ENCODE peak calls at places on chromosomes 6 and 20, in seven cellular contexts. One of them, this sample, is unnamed.

GRCh38 chr20:9103955-9104354 is 35.1 kb downstream of the PLCB4 start:
- DNase-seq in GM12878: no peak
- DNase-seq in GM12891: no peak
- DNase-seq in HepG2: no peak
- DNase-seq in K562: no peak
- DNase-seq in H1: no peak
- DNase-seq in SK-N-SH: no peak
- DNase-seq in this sample: no peak

GRCh38 chr6:147311218-147311617 is 107.0 kb downstream of the STXBP5 start:
- DNase-seq in H1: no peak
- DNase-seq in K562: no peak
- DNase-seq in GM12891: no peak
- DNase-seq in GM12878: no peak
- DNase-seq in SK-N-SH: no peak
- DNase-seq in HepG2: no peak
- DNase-seq in this sample: no peak

GRCh38 chr6:56954389-56955170 is at the start of gene BEND6:
- DNase-seq in H1: peak
- DNase-seq in K562: peak
- DNase-seq in GM12891: peak
- DNase-seq in HepG2: peak
- DNase-seq in GM12878: no peak
- DNase-seq in SK-N-SH: peak
- DNase-seq in this sample: peak

GRCh38 chr20:8996817-8997512 is 71.9 kb upstream of the PLCB4 start:
- DNase-seq in SK-N-SH: no peak
- DNase-seq in HepG2: no peak
- DNase-seq in GM12891: no peak
- DNase-seq in GM12878: no peak
- DNase-seq in K562: no peak
- DNase-seq in H1: no peak
- DNase-seq in this sample: no peak

GRCh38 chr6:112983741-112984221 is 636.7 kb downstream of the RFPL4B start:
- DNase-seq in K562: no peak
- DNase-seq in GM12891: no peak
- DNase-seq in GM12878: no peak
- DNase-seq in HepG2: no peak
- DNase-seq in SK-N-SH: no peak
- DNase-seq in H1: no peak
- DNase-seq in this sample: no peak

GRCh38 chr20:62570897-62571666 is 71.2 kb upstream of the SLCO4A1 start:
- DNase-seq in K562: no peak
- DNase-seq in GM12878: no peak
- DNase-seq in H1: no peak
- DNase-seq in SK-N-SH: no peak
- DNase-seq in GM12891: no peak
- DNase-seq in HepG2: no peak
- DNase-seq in this sample: no peak

GRCh38 chr6:2196079-2196679 is 49.2 kb downstream of the GMDS start:
- DNase-seq in GM12878: peak
- DNase-seq in GM12891: no peak
- DNase-seq in K562: peak
- DNase-seq in H1: no peak
- DNase-seq in SK-N-SH: peak
- DNase-seq in HepG2: peak
- DNase-seq in this sample: no peak

GRCh38 chr6:129276986-129277385 is 394.0 kb downstream of the LAMA2 start:
- DNase-seq in HepG2: no peak
- DNase-seq in SK-N-SH: no peak
- DNase-seq in H1: no peak
- DNase-seq in K562: no peak
- DNase-seq in GM12878: no peak
- DNase-seq in GM12891: no peak
- DNase-seq in this sample: no peak

GRCh38 chr20:15708984-15709598 is 864.2 kb downstream of the KIF16B start:
- DNase-seq in GM12878: no peak
- DNase-seq in HepG2: peak
- DNase-seq in GM12891: peak
- DNase-seq in H1: peak
- DNase-seq in SK-N-SH: peak
- DNase-seq in K562: peak
- DNase-seq in this sample: peak

GRCh38 chr6:27547157-27548075 is 74.5 kb upstream of the ZNF184 start:
- DNase-seq in HepG2: peak
- DNase-seq in GM12891: no peak
- DNase-seq in SK-N-SH: peak
- DNase-seq in GM12878: peak
- DNase-seq in K562: peak
- DNase-seq in H1: no peak
- DNase-seq in this sample: no peak

GRCh38 chr6:153131037-153131981 is at the start of gene RGS17:
- DNase-seq in GM12878: no peak
- DNase-seq in HepG2: no peak
- DNase-seq in H1: peak
- DNase-seq in GM12891: peak
- DNase-seq in SK-N-SH: peak
- DNase-seq in K562: no peak
- DNase-seq in this sample: peak

GRCh38 chr6:148565931-148566663 is 180.7 kb upstream of the UST start:
- DNase-seq in GM12878: no peak
- DNase-seq in GM12891: no peak
- DNase-seq in SK-N-SH: no peak
- DNase-seq in H1: no peak
- DNase-seq in HepG2: no peak
- DNase-seq in K562: no peak
- DNase-seq in this sample: no peak

GRCh38 chr20:57007171-57007540 is 259.3 kb downstream of the BMP7 start:
- DNase-seq in GM12878: peak
- DNase-seq in HepG2: no peak
- DNase-seq in GM12891: no peak
- DNase-seq in H1: no peak
- DNase-seq in SK-N-SH: no peak
- DNase-seq in K562: no peak
- DNase-seq in this sample: no peak

GRCh38 chr6:120010075-120010474 is 660.5 kb upstream of the MAN1A1 start:
- DNase-seq in SK-N-SH: no peak
- DNase-seq in HepG2: no peak
- DNase-seq in GM12878: no peak
- DNase-seq in K562: no peak
- DNase-seq in GM12891: no peak
- DNase-seq in H1: no peak
- DNase-seq in this sample: no peak

GRCh38 chr6:169035381-169036280 is 218.0 kb downstream of the THBS2 start:
- DNase-seq in SK-N-SH: peak
- DNase-seq in K562: no peak
- DNase-seq in HepG2: no peak
- DNase-seq in GM12878: no peak
- DNase-seq in GM12891: no peak
- DNase-seq in H1: no peak
- DNase-seq in this sample: no peak

GRCh38 chr6:77368660-77369313 is 94.5 kb downstream of the HTR1B start:
- DNase-seq in GM12891: no peak
- DNase-seq in HepG2: no peak
- DNase-seq in K562: no peak
- DNase-seq in SK-N-SH: no peak
- DNase-seq in GM12878: no peak
- DNase-seq in H1: peak
- DNase-seq in this sample: no peak

GRCh38 chr6:170076466-170077165 is 214.3 kb downstream of the DLL1 start:
- DNase-seq in H1: no peak
- DNase-seq in GM12878: no peak
- DNase-seq in HepG2: no peak
- DNase-seq in GM12891: no peak
- DNase-seq in SK-N-SH: peak
- DNase-seq in K562: no peak
- DNase-seq in this sample: no peak

GRCh38 chr20:25000268-25000801 is 7.8 kb upstream of the APMAP start:
- DNase-seq in GM12891: no peak
- DNase-seq in SK-N-SH: no peak
- DNase-seq in K562: no peak
- DNase-seq in HepG2: no peak
- DNase-seq in GM12878: no peak
- DNase-seq in H1: no peak
- DNase-seq in this sample: no peak

GRCh38 chr6:72035966-72036365 is 149.6 kb downstream of the RIMS1 start:
- DNase-seq in H1: no peak
- DNase-seq in SK-N-SH: no peak
- DNase-seq in K562: no peak
- DNase-seq in HepG2: no peak
- DNase-seq in GM12878: no peak
- DNase-seq in GM12891: no peak
- DNase-seq in this sample: no peak

GRCh38 chr20:3934628-3935027 is 45.4 kb downstream of the PANK2 start:
- DNase-seq in H1: no peak
- DNase-seq in SK-N-SH: no peak
- DNase-seq in GM12891: no peak
- DNase-seq in K562: no peak
- DNase-seq in HepG2: no peak
- DNase-seq in GM12878: no peak
- DNase-seq in this sample: no peak

GRCh38 chr20:45247860-45248259 is 6.5 kb downstream of the SLPI start:
- DNase-seq in K562: no peak
- DNase-seq in H1: no peak
- DNase-seq in GM12891: no peak
- DNase-seq in SK-N-SH: no peak
- DNase-seq in GM12878: no peak
- DNase-seq in HepG2: no peak
- DNase-seq in this sample: no peak

GRCh38 chr6:170178561-170179477 is 112.1 kb downstream of the DLL1 start:
- DNase-seq in SK-N-SH: peak
- DNase-seq in H1: no peak
- DNase-seq in GM12878: no peak
- DNase-seq in HepG2: no peak
- DNase-seq in K562: no peak
- DNase-seq in GM12891: no peak
- DNase-seq in this sample: no peak

GRCh38 chr6:45438156-45438555 is 60.4 kb upstream of the SUPT3H start:
- DNase-seq in H1: no peak
- DNase-seq in HepG2: no peak
- DNase-seq in GM12878: no peak
- DNase-seq in SK-N-SH: no peak
- DNase-seq in GM12891: no peak
- DNase-seq in K562: no peak
- DNase-seq in this sample: no peak
- TF ChIP-seq TAF1 in H1: no peak
- TF ChIP-seq TAF1 in HepG2: no peak
- TF ChIP-seq TAF1 in GM12878: no peak
- TF ChIP-seq TAF1 in SK-N-SH: no peak
- TF ChIP-seq TAF1 in GM12891: no peak
- TF ChIP-seq TAF1 in K562: no peak
- TF ChIP-seq TAF1 in this sample: no peak

DNA sequence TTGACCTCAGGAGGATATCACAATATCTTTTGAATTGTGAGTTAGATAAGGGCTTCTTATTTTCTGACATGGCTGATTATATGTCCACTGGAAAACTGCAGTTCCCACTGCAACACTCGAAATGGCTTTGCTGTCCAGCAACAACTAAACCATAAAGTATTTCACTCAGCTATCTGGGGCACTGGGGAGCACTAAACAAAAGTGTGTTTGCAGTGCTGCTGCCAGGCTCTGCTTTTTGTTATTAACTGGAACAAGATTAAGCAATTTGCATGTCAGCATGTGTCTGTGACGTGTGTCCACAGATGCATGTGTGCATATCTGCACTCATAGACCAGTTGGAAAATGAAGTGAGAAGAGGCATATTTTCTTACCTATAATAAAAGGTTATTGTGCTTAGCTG is 107.8 kb upstream of the CCN2 start:
- DNase-seq in GM12891: no peak
- DNase-seq in GM12878: no peak
- DNase-seq in HepG2: no peak
- DNase-seq in K562: no peak
- DNase-seq in H1: no peak
- DNase-seq in SK-N-SH: no peak
- DNase-seq in this sample: no peak
- TF ChIP-seq POLR2AphosphoS5 in GM12891: no peak
- TF ChIP-seq POLR2AphosphoS5 in GM12878: no peak
- TF ChIP-seq POLR2AphosphoS5 in HepG2: no peak
- TF ChIP-seq POLR2AphosphoS5 in K562: no peak
- TF ChIP-seq POLR2AphosphoS5 in H1: no peak
- TF ChIP-seq POLR2AphosphoS5 in SK-N-SH: no peak
- TF ChIP-seq POLR2AphosphoS5 in this sample: no peak

GRCh38 chr6:11011787-11012234 is 32.3 kb downstream of the ELOVL2 start:
- DNase-seq in HepG2: peak
- DNase-seq in K562: no peak
- DNase-seq in GM12878: no peak
- DNase-seq in H1: no peak
- DNase-seq in GM12891: no peak
- DNase-seq in SK-N-SH: no peak
- DNase-seq in this sample: no peak
- TF ChIP-seq TAF1 in HepG2: no peak
- TF ChIP-seq TAF1 in K562: no peak
- TF ChIP-seq TAF1 in GM12878: no peak
- TF ChIP-seq TAF1 in H1: no peak
- TF ChIP-seq TAF1 in GM12891: no peak
- TF ChIP-seq TAF1 in SK-N-SH: no peak
- TF ChIP-seq TAF1 in this sample: no peak

GRCh38 chr6:150163970-150164369 is 21.1 kb downstream of the PPP1R14C start:
- DNase-seq in GM12891: no peak
- DNase-seq in GM12878: no peak
- DNase-seq in H1: no peak
- DNase-seq in SK-N-SH: no peak
- DNase-seq in HepG2: no peak
- DNase-seq in K562: no peak
- DNase-seq in this sample: no peak
- TF ChIP-seq POLR2AphosphoS5 in GM12891: no peak
- TF ChIP-seq POLR2AphosphoS5 in GM12878: no peak
- TF ChIP-seq POLR2AphosphoS5 in H1: no peak
- TF ChIP-seq POLR2AphosphoS5 in SK-N-SH: no peak
- TF ChIP-seq POLR2AphosphoS5 in HepG2: no peak
- TF ChIP-seq POLR2AphosphoS5 in K562: no peak
- TF ChIP-seq POLR2AphosphoS5 in this sample: no peak

GRCh38 chr6:12068899-12069557 is 56.9 kb downstream of the HIVEP1 start:
- DNase-seq in HepG2: no peak
- DNase-seq in SK-N-SH: no peak
- DNase-seq in H1: no peak
- DNase-seq in GM12891: no peak
- DNase-seq in GM12878: no peak
- DNase-seq in K562: no peak
- DNase-seq in this sample: no peak
- TF ChIP-seq TAF1 in HepG2: no peak
- TF ChIP-seq TAF1 in SK-N-SH: no peak
- TF ChIP-seq TAF1 in H1: no peak
- TF ChIP-seq TAF1 in GM12891: no peak
- TF ChIP-seq TAF1 in GM12878: no peak
- TF ChIP-seq TAF1 in K562: no peak
- TF ChIP-seq TAF1 in this sample: no peak

DNA sequence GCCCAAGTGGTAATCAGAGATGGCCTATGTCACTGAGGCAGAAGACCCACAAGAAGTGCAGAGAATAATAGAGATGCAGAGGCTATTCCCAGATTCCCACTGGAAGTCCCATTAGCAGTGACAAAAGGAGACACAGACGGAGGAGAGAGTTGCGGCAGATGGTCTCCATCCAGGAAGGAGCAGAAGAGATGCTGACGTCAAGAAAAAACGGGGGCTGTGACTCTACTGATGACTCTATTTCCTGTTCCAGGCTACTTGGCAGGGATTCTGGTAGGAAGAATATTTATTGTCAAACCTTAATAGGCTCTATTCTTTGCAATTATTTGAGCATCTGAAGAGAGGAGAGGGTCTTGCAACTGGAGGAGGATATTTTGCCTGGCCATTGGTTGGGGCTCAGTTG is 246.0 kb upstream of the ECI2 start:
- DNase-seq in GM12878: no peak
- DNase-seq in HepG2: no peak
- DNase-seq in SK-N-SH: no peak
- DNase-seq in H1: no peak
- DNase-seq in GM12891: no peak
- DNase-seq in K562: no peak
- DNase-seq in this sample: no peak
- TF ChIP-seq POLR2AphosphoS5 in GM12878: no peak
- TF ChIP-seq POLR2AphosphoS5 in HepG2: no peak
- TF ChIP-seq POLR2AphosphoS5 in SK-N-SH: no peak
- TF ChIP-seq POLR2AphosphoS5 in H1: no peak
- TF ChIP-seq POLR2AphosphoS5 in GM12891: no peak
- TF ChIP-seq POLR2AphosphoS5 in K562: no peak
- TF ChIP-seq POLR2AphosphoS5 in this sample: no peak